ENCODE peak calls at places on chromosomes 16 and 17, in nine cellular contexts. Z is stimulated activated CD4-positive, alpha-beta T cell treated with anti-CD3 and anti-CD28 coated beads, Interleukin-2, amount 100 ng/mL, for 48 hours; A is cardiac fibroblast; H is COLO829; R is stomach; Y is ELR; U is stimulated activated CD8-positive, alpha-beta memory T cell treated with anti-CD3 and anti-CD28 coated beads, Interleukin-4, amount 100 ng/mL, for 4 hours; L is CMK; I is mesothelial cell of epicardium. B is an unnamed sample.

GRCh38 chr17:18992454-18993130 is 12.0 kb downstream of the FAM83G start:
- DNase-seq in A (no peak), Y (no peak), L (no peak), R (no peak), Z (no peak), H (no peak), U (no peak), I (no peak), B (peak)

GRCh38 chr16:12061336-12062055 is 85.0 kb downstream of the SNX29 start:
- DNase-seq in H (no peak), Z (no peak), R (no peak), Y (peak), U (no peak), L (peak), A (no peak), I (no peak), B (no peak)

GRCh38 chr17:28937044-28937729 is 14.1 kb downstream of the PHF12 start:
- DNase-seq in Y (no peak), I (no peak), R (no peak), A (peak), H (no peak), U (no peak), Z (no peak), L (no peak), B (no peak)

GRCh38 chr16:17304124-17304813 is 166.5 kb downstream of the XYLT1 start:
- DNase-seq in A (no peak), R (peak), H (no peak), Y (no peak), I (no peak), L (no peak), U (no peak), Z (no peak), B (no peak)

GRCh38 chr16:65975049-65975708 is 391.3 kb upstream of the CDH5 start:
- DNase-seq in Z (no peak), A (peak), H (no peak), I (no peak), U (no peak), R (no peak), L (no peak), Y (peak), B (peak)

GRCh38 chr16:2963611-2964415 is at the start of gene KREMEN2:
- DNase-seq in R (no peak), U (no peak), A (no peak), H (no peak), Y (peak), L (no peak), Z (no peak), I (peak), B (peak)

GRCh38 chr16:53089434-53090270 is 34.9 kb downstream of the CHD9 start:
- DNase-seq in I (no peak), L (no peak), A (peak), R (no peak), Z (no peak), Y (no peak), U (no peak), H (no peak), B (no peak)

GRCh38 chr17:57604771-57605733 is 140.0 kb downstream of the CCDC182 start:
- DNase-seq in L (no peak), U (no peak), H (no peak), Z (no peak), R (peak), A (peak), I (no peak), Y (no peak), B (peak)

GRCh38 chr17:78915872-78916632 is 9.1 kb downstream of the TIMP2 start:
- DNase-seq in Z (no peak), Y (peak), A (peak), R (peak), L (no peak), H (no peak), I (no peak), U (no peak), B (peak)

GRCh38 chr17:47983492-47984223 is 12.7 kb downstream of the CDK5RAP3 start:
- DNase-seq in L (no peak), Y (no peak), I (no peak), H (no peak), U (no peak), Z (no peak), A (peak), R (no peak), B (no peak)

GRCh38 chr17:5033352-5034015 is 1.7 kb downstream of the SLC52A1 start:
- DNase-seq in L (no peak), Z (no peak), R (no peak), A (no peak), H (no peak), Y (no peak), U (no peak), I (no peak), B (no peak)

GRCh38 chr17:17748179-17748578 is 66.9 kb downstream of the RAI1 start:
- DNase-seq in Y (peak), U (no peak), R (no peak), H (no peak), L (no peak), I (no peak), A (no peak), Z (no peak), B (no peak)

GRCh38 chr17:75736173-75736835 is 15.0 kb downstream of the ITGB4 start:
- DNase-seq in H (no peak), R (no peak), Y (no peak), Z (no peak), I (no peak), U (no peak), L (no peak), A (no peak), B (no peak)

GRCh38 chr16:649646-650045 is 481 bp downstream of the WDR90 start:
- DNase-seq in I (no peak), Y (peak), R (no peak), H (no peak), U (no peak), Z (no peak), L (no peak), A (no peak), B (no peak)

GRCh38 chr17:62675701-62676100 is 48.2 kb downstream of the MRC2 start:
- DNase-seq in H (no peak), L (no peak), Y (no peak), R (no peak), I (no peak), A (no peak), U (no peak), Z (no peak), B (no peak)

GRCh38 chr17:5413682-5414081 is 5.8 kb downstream of the NUP88 start:
- DNase-seq in I (no peak), H (no peak), R (no peak), L (no peak), A (peak), Z (no peak), U (no peak), Y (peak), B (no peak)

GRCh38 chr16:90026135-90026534 is 6.9 kb upstream of the DBNDD1 start:
- DNase-seq in A (no peak), U (no peak), L (no peak), I (no peak), Y (no peak), H (no peak), R (no peak), Z (no peak), B (peak)

GRCh38 chr17:61412860-61413653 is 13.4 kb downstream of the TBX2 start:
- DNase-seq in U (no peak), I (no peak), Y (no peak), A (no peak), L (no peak), R (no peak), H (no peak), Z (no peak), B (no peak)

GRCh38 chr17:40538019-40538935 is 27.0 kb downstream of the CCR7 start:
- DNase-seq in Y (peak), Z (no peak), A (no peak), L (no peak), R (no peak), I (no peak), H (no peak), U (no peak), B (no peak)

GRCh38 chr17:15377608-15378007 is 36.2 kb upstream of the TEKT3 start:
- DNase-seq in L (no peak), A (peak), Y (peak), Z (no peak), I (no peak), U (no peak), H (peak), R (no peak), B (no peak)

GRCh38 chr16:67157892-67158635 is 1.6 kb downstream of the TRADD start:
- DNase-seq in U (no peak), Z (no peak), R (no peak), L (no peak), A (no peak), I (no peak), Y (no peak), H (no peak), B (no peak)

GRCh38 chr16:47966325-47966724 is 189.5 kb downstream of the ABCC12 start:
- DNase-seq in R (no peak), A (no peak), L (no peak), Y (no peak), Z (no peak), I (no peak), H (no peak), U (no peak), B (no peak)

GRCh38 chr17:37493249-37494027 is 3.7 kb downstream of the DUSP14 start:
- DNase-seq in I (no peak), U (no peak), A (peak), L (no peak), Z (no peak), R (no peak), Y (peak), H (peak), B (no peak)

GRCh38 chr16:75109732-75110243 is 6.8 kb downstream of the LDHD start:
- DNase-seq in A (no peak), R (peak), Y (no peak), H (no peak), L (no peak), I (no peak), Z (no peak), U (no peak), B (no peak)

GRCh38 chr17:74860229-74860998 is 729 bp upstream of the GRIN2C start:
- DNase-seq in Z (no peak), L (no peak), H (no peak), Y (no peak), I (no peak), R (no peak), A (no peak), U (no peak), B (no peak)

GRCh38 chr17:1630662-1631061 is 2.0 kb upstream of the SLC43A2 start:
- DNase-seq in U (no peak), I (no peak), Y (no peak), A (no peak), R (no peak), L (no peak), H (no peak), Z (no peak), B (no peak)

GRCh38 chr17:6079155-6079554 is 9.0 kb downstream of the WSCD1 start:
- DNase-seq in I (no peak), A (no peak), H (peak), L (no peak), U (no peak), Y (no peak), Z (no peak), R (no peak), B (no peak)

GRCh38 chr17:46847204-46848191 is 3.9 kb upstream of the WNT9B start:
- DNase-seq in A (no peak), U (no peak), I (no peak), L (no peak), H (no peak), R (no peak), Z (no peak), Y (no peak), B (no peak)

GRCh38 chr17:10117581-10118001 is 80.8 kb downstream of the GAS7 start:
- DNase-seq in I (no peak), R (no peak), U (no peak), A (no peak), L (no peak), H (no peak), Y (no peak), Z (no peak), B (peak)

GRCh38 chr17:59617141-59617757 is 2.4 kb upstream of the CLTC start:
- DNase-seq in H (no peak), A (no peak), Y (peak), I (no peak), Z (no peak), U (no peak), R (no peak), L (no peak), B (no peak)

B was measured in KBM-7.